ENCODE peak calls at places on chromosome 1, in seven cellular contexts. B, U, C, G, N, P and K are unnamed samples. For H3K36me3, the result is how much of the 10 kb centered on the place peaks cover.

GRCh38 chr1:209900734-209901133 is 37.3 kb upstream of the SYT14 start:
- DNase-seq in B (no peak), U (no peak), C (no peak), G (peak), N (no peak), P (no peak), K (no peak)

GRCh38 chr1:51964309-51964696 is 26.2 kb downstream of the RAB3B start:
- DNase-seq in B (no peak), U (no peak), C (no peak), G (no peak), N (no peak), P (no peak), K (no peak)

GRCh38 chr1:78792756-78793155 is 143.1 kb downstream of the IFI44 start:
- DNase-seq in B (no peak), U (no peak), C (no peak), G (no peak), N (no peak), P (no peak), K (no peak)

GRCh38 chr1:109969907-109970306 is 14.7 kb upstream of the AHCYL1 start:
- DNase-seq in B (no peak), U (no peak), C (no peak), G (no peak), N (no peak), P (no peak), K (no peak)

GRCh38 chr1:17007121-17007520 is 4.6 kb downstream of the ATP13A2 start:
- DNase-seq in B (no peak), U (no peak), C (no peak), G (peak), N (no peak), P (no peak), K (peak)

GRCh38 chr1:18716785-18717678 is 86.4 kb downstream of the PAX7 start:
- DNase-seq in B (no peak), U (no peak), C (no peak), G (peak), N (no peak), P (peak), K (peak)

GRCh38 chr1:61672376-61672775 is 52.6 kb downstream of the TM2D1 start:
- DNase-seq in B (no peak), U (no peak), C (no peak), G (no peak), N (no peak), P (no peak), K (no peak)

GRCh38 chr1:160658956-160659255 is 12.1 kb upstream of the SLAMF1 start:
- DNase-seq in B (no peak), U (no peak), C (no peak), G (no peak), N (no peak), P (no peak), K (no peak)

GRCh38 chr1:6802893-6803292 is 17.6 kb downstream of the CAMTA1 start:
- DNase-seq in B (no peak), U (no peak), C (no peak), G (no peak), N (no peak), P (no peak), K (no peak)

GRCh38 chr1:25810341-25811299 is 9.1 kb upstream of the MTFR1L start:
- DNase-seq in B (no peak), U (peak), C (no peak), G (peak), N (peak), P (peak), K (peak)

GRCh38 chr1:83796409-83796808 is 202.5 kb downstream of the TTLL7 start:
- DNase-seq in B (no peak), U (no peak), C (no peak), G (no peak), N (no peak), P (no peak), K (peak)

DNA sequence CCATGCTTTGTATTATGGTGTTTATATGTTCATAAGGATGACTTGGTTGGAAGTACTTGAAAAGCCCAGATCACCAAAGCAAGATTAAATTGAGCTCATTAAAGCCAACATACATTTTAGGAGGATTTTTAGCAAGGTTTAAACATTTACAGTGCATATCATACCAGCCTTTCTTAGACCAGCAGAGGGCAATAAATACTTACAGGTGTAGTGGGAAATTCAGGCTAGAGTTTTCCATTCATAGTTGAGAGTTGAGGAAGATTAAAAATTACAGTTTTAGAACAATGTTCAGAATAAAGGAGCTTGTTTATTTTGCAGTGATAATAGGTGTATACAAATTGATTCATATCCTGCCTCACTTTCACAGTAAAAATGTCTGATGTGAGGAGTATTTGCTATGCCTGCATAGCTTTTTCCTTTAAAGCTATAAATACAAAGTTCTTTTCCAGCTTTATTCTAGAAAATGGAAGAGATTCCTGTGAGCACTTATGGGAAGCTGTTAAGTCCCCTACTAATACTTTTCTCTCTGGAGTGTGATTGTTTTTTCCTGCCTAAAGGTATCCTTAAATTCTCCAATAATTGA is 35.3 kb downstream of the DTL start:
- DNase-seq in B (peak), U (no peak), C (no peak), G (peak), N (peak), P (no peak), K (peak)
- H3K36me3 ChIP-seq in B (under half), U (under half), C (under half), G (under half), N (under half), P (half or more), K (half or more)

DNA sequence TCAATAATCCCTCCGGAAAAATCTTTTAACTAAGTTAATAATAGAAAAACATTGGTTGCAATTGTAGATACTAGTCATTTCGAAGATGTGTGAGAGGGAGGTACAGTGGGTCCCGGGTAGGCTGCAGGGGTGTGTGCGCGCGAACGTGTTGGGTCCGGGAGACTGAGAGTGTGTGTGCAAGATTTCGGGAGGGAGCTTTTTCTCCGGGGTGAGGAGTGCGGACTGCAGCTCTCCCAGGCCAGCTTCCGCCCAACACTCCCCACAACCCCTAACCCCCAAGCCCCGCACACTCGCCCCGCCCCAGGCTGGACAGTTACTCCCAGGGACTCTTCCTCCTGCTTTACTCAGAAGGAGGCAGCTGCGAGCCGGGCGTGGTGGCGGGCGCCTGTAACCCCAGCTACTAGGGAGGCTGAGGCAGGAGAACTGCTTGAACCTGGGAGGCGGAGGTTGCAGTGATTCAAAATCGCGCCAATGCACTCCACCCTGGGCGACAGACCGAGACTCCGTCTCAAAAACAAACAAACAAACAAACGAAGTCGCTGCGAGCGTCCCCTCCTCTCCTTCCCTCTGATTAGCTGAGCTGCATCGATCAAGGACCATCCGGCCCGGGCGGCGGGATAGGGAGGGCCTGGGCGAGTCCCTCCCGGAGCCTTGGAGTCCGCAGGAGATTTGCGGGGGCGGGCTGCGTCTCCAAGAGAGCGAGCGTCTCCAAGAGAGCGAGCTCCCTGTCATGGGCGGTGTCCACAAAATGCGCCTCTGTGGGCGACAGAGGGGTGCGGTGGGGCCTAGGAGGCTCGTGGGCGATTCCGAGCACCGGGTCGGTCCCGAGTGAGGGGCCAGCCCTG is 28.3 kb upstream of the PPM1J start:
- DNase-seq in B (no peak), U (no peak), C (no peak), G (no peak), N (no peak), P (no peak), K (peak)
- TF ChIP-seq REST in B (no peak), U (no peak), C (no peak), G (no peak), N (no peak), P (no peak), K (no peak)

DNA sequence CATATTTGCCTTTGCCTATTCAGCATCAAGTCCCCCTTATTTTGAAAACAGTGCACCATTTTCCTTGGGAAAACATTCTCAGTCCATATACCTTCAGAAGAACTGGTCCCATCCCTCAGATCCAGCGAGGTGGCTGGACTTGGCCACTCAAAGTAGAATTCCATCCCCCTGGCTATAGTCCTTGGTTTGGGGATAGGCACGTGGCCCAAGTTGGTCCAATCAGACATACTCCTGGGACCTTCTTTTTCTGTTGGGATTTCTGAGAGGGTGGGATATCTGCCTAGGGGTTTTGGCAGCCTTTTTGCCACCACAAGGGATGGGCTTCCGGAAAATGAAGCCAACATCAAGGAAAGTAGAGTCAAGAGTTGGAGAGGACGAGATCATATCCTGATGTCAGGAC is 10.7 kb upstream of the MATN1 start:
- DNase-seq in B (no peak), U (no peak), C (no peak), G (no peak), N (no peak), P (no peak), K (no peak)
- H3K36me3 ChIP-seq in B (under half), U (under half), C (under half), G (under half), N (under half), P (under half), K (under half)

GRCh38 chr1:29469457-29469856 is 233.1 kb downstream of the PTPRU start:
- DNase-seq in B (no peak), U (no peak), C (no peak), G (peak), N (peak), P (no peak), K (no peak)

GRCh38 chr1:29470788-29471119 is 234.4 kb downstream of the PTPRU start:
- DNase-seq in B (no peak), U (no peak), C (no peak), G (no peak), N (no peak), P (no peak), K (no peak)

GRCh38 chr1:29466258-29466657 is 229.9 kb downstream of the PTPRU start:
- DNase-seq in B (no peak), U (no peak), C (no peak), G (no peak), N (no peak), P (no peak), K (no peak)

GRCh38 chr1:29470087-29470787 is 233.9 kb downstream of the PTPRU start:
- DNase-seq in B (no peak), U (no peak), C (no peak), G (peak), N (no peak), P (no peak), K (no peak)

DNA sequence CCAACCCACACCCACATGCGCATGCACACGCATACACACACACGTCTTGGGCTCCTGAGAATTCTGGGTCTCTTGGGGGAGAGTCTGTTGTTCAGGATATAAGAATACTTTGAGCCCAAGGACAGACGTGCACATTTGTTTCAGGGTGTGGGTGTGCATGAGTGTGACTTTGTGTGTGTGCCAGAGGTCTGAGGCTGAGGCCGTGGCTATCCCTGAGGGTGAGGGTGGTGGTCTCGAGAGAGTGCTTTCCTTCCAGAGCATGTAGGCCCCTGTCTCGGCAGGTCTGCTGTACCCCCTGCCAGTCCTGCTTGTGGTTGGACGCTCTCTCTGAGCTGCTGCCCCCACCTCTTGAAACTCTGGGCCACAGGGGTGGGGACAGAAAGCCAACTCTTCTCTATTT is 232.2 kb downstream of the PTPRU start:
- DNase-seq in B (no peak), U (no peak), C (no peak), G (no peak), N (no peak), P (no peak), K (no peak)
- TF ChIP-seq REST in B (no peak), U (no peak), C (no peak), G (no peak), N (no peak), P (no peak), K (no peak)